ENCODE peak calls at places on chromosomes 7 and 10, in four cellular contexts. S is HT1080; F is stimulated activated CD8-positive, alpha-beta memory T cell treated with anti-CD3 and anti-CD28 coated beads, Interleukin-15, amount 100 ng/mL, for 24 hours; O is colonic mucosa. D is an unnamed sample.

GRCh38 chr10:43120948-43121290 is 17.3 kb upstream of the CSGALNACT2 start:
- DNase-seq in S (peak), F (no peak), O (no peak), D (no peak)

GRCh38 chr7:30888783-30889182 is 22.9 kb upstream of the AQP1 start:
- DNase-seq in S (peak), O (no peak), F (no peak), D (no peak)

GRCh38 chr7:44889096-44889775 is 3.9 kb upstream of the PURB start:
- DNase-seq in F (no peak), S (no peak), O (no peak), D (no peak)

GRCh38 chr10:63698815-63699205 is 177.6 kb downstream of the REEP3 start:
- DNase-seq in O (no peak), F (no peak), S (no peak), D (no peak)

GRCh38 chr7:7564323-7564780 is 2.3 kb upstream of the MIOS start:
- DNase-seq in F (no peak), O (no peak), S (peak), D (no peak)

GRCh38 chr10:4219901-4220300 is 434.9 kb upstream of the KLF6 start:
- DNase-seq in S (no peak), F (no peak), O (no peak), D (no peak)

GRCh38 chr10:124016795-124017375 is 76.5 kb downstream of the CHST15 start:
- DNase-seq in O (no peak), F (no peak), S (no peak), D (no peak)

GRCh38 chr10:113017375-113017774 is 67.3 kb downstream of the TCF7L2 start:
- DNase-seq in F (no peak), S (no peak), O (no peak), D (no peak)

GRCh38 chr10:121442086-121442485 is 156.2 kb downstream of the FGFR2 start:
- DNase-seq in S (no peak), F (no peak), O (no peak), D (no peak)

GRCh38 chr10:87861953-87862643 is 1.2 kb downstream of the KLLN start:
- DNase-seq in F (peak), S (no peak), O (peak), D (peak)

GRCh38 chr7:113289140-113289740 is 170.9 kb upstream of the SMIM30 start:
- DNase-seq in F (no peak), O (no peak), S (peak), D (no peak)

GRCh38 chr10:43939389-43939938 is 290.8 kb upstream of the ZNF32 start:
- DNase-seq in F (no peak), S (no peak), O (no peak), D (no peak)

GRCh38 chr10:127979566-127979965 is 72.7 kb downstream of the PTPRE start:
- DNase-seq in F (no peak), O (no peak), S (no peak), D (no peak)

GRCh38 chr7:66187894-66188293 is 17.2 kb upstream of the TPST1 start:
- DNase-seq in F (no peak), O (peak), S (no peak), D (peak)

GRCh38 chr7:94296886-94297285 is 97.8 kb upstream of the COL1A2 start:
- DNase-seq in O (no peak), F (no peak), S (no peak), D (no peak)